ENCODE peak calls at places on chromosomes 12 and 14, in eight cellular contexts. R, T, O, V, H, J, Q and F are unnamed samples.

GRCh38 chr14:92754956-92755355 is 6.5 kb upstream of the LGMN start:
- DNase-seq in R (no peak), T (no peak), O (no peak), V (no peak), H (no peak), J (no peak), Q (no peak), F (no peak)

GRCh38 chr12:118645219-118645618 is 268.9 kb downstream of the SUDS3 start:
- DNase-seq in R (no peak), T (no peak), O (no peak), V (no peak), H (no peak), J (no peak), Q (no peak), F (peak)

GRCh38 chr14:65872536-65872935 is 460.0 kb downstream of the FUT8 start:
- DNase-seq in R (no peak), T (no peak), O (no peak), V (no peak), H (no peak), J (no peak), Q (no peak), F (no peak)

GRCh38 chr12:69243099-69244084 is 4.0 kb downstream of the CPSF6 start:
- DNase-seq in R (no peak), T (no peak), O (no peak), V (no peak), H (no peak), J (no peak), Q (no peak), F (no peak)

GRCh38 chr14:105475269-105475915 is 771 bp downstream of the CRIP2 start:
- DNase-seq in R (no peak), T (no peak), O (no peak), V (no peak), H (peak), J (no peak), Q (no peak), F (no peak)

GRCh38 chr12:47753021-47754001 is 5.4 kb downstream of the RAPGEF3 start:
- DNase-seq in R (no peak), T (peak), O (no peak), V (no peak), H (peak), J (no peak), Q (no peak), F (peak)

GRCh38 chr14:74756326-74756725 is 6.8 kb upstream of the YLPM1 start:
- DNase-seq in R (no peak), T (no peak), O (no peak), V (no peak), H (no peak), J (no peak), Q (no peak), F (no peak)

GRCh38 chr14:56400426-56400825 is 179.2 kb upstream of the TMEM260 start:
- DNase-seq in R (no peak), T (no peak), O (no peak), V (no peak), H (no peak), J (no peak), Q (no peak), F (no peak)

GRCh38 chr14:104316723-104317499 is 178.5 kb downstream of the KIF26A start:
- DNase-seq in R (no peak), T (no peak), O (no peak), V (no peak), H (no peak), J (no peak), Q (no peak), F (no peak)

GRCh38 chr14:60931206-60931605 is 49.7 kb downstream of the TRMT5 start:
- DNase-seq in R (no peak), T (no peak), O (no peak), V (no peak), H (no peak), J (no peak), Q (no peak), F (no peak)

GRCh38 chr12:6215120-6215807 is 15.1 kb downstream of the CD9 start:
- DNase-seq in R (no peak), T (no peak), O (no peak), V (no peak), H (no peak), J (no peak), Q (no peak), F (no peak)

GRCh38 chr12:14190694-14191093 is 174.8 kb upstream of the ATF7IP start:
- DNase-seq in R (no peak), T (no peak), O (no peak), V (no peak), H (no peak), J (no peak), Q (no peak), F (no peak)

GRCh38 chr12:107558141-107558815 is 127.3 kb upstream of the PWP1 start:
- DNase-seq in R (no peak), T (no peak), O (no peak), V (no peak), H (no peak), J (no peak), Q (no peak), F (no peak)

GRCh38 chr12:113880993-113881392 is 85.1 kb downstream of the RBM19 start:
- DNase-seq in R (no peak), T (no peak), O (no peak), V (no peak), H (no peak), J (no peak), Q (no peak), F (no peak)

GRCh38 chr12:29519585-29520182 is 22.2 kb upstream of the OVCH1 start:
- DNase-seq in R (peak), T (peak), O (peak), V (no peak), H (peak), J (peak), Q (no peak), F (peak)

GRCh38 chr14:55121628-55122440 is 7.2 kb upstream of the LGALS3 start:
- DNase-seq in R (no peak), T (no peak), O (no peak), V (no peak), H (no peak), J (no peak), Q (no peak), F (no peak)

GRCh38 chr12:91988076-91988475 is 157.6 kb downstream of the BTG1 start:
- DNase-seq in R (no peak), T (no peak), O (no peak), V (no peak), H (no peak), J (no peak), Q (no peak), F (peak)

GRCh38 chr12:112151766-112152541 is 26.6 kb downstream of the TRAFD1 start:
- DNase-seq in R (no peak), T (peak), O (no peak), V (no peak), H (no peak), J (no peak), Q (no peak), F (no peak)